ENCODE peak calls at places on chromosomes 4 and X, in nine cellular contexts. E is right atrium auricular region; H is kidney; D is mammary epithelial cell; S is stomach; T is psoas muscle; Q is CD8-positive, alpha-beta T cell; F is spleen; W is DND-41. U is an unnamed sample.

GRCh38 chr4:106305435-106306055 is 10.5 kb downstream of the TBCK start:
- DNase-seq in E (no peak), H (no peak), D (no peak), S (no peak), T (no peak), Q (no peak), F (no peak), W (no peak), U (no peak)

GRCh38 chr4:40594261-40595178 is 35.1 kb downstream of the RBM47 start:
- DNase-seq in E (no peak), H (no peak), D (peak; percentile 45), S (no peak), T (no peak), Q (no peak), F (no peak), W (no peak), U (no peak)

GRCh38 chr4:4950891-4951290 is 68.4 kb downstream of the CYTL1 start:
- DNase-seq in E (no peak), H (no peak), D (no peak), S (no peak), T (no peak), Q (no peak), F (no peak), W (no peak), U (no peak)

GRCh38 chr4:124288706-124289486 is 423.6 kb downstream of the ANKRD50 start:
- DNase-seq in E (no peak), H (no peak), D (no peak), S (no peak), T (no peak), Q (no peak), F (no peak), W (no peak), U (no peak)

GRCh38 chrX:100413231-100413630 is 3.2 kb upstream of the PCDH19 start:
- DNase-seq in E (peak; percentile 62), H (no peak), D (peak; percentile 43), S (peak; percentile 44), T (peak; percentile 24), Q (no peak), F (no peak), W (peak; percentile 32), U (peak; percentile 26)

GRCh38 chr4:183721207-183722081 is 62.4 kb downstream of the TRAPPC11 start:
- DNase-seq in E (no peak), H (peak; percentile 85), D (no peak), S (peak; percentile 79), T (peak; percentile 66), Q (peak; percentile 48), F (peak; percentile 87), W (no peak), U (peak; percentile 60)

GRCh38 chrX:134813697-134814096 is 155.4 kb upstream of the PLAC1 start:
- DNase-seq in E (no peak), H (no peak), D (no peak), S (no peak), T (no peak), Q (no peak), F (no peak), W (no peak), U (no peak)

GRCh38 chr4:156328882-156329281 is 375.2 kb upstream of the CTSO start:
- DNase-seq in E (no peak), H (no peak), D (no peak), S (no peak), T (no peak), Q (no peak), F (no peak), W (no peak), U (no peak)

GRCh38 chr4:125317526-125317880 is 2.7 kb downstream of the FAT4 start:
- DNase-seq in E (peak; percentile 76), H (peak; percentile 81), D (peak; percentile 30), S (no peak), T (peak; percentile 50), Q (no peak), F (peak; percentile 76), W (no peak), U (peak; percentile 22)
- H3K27ac ChIP-seq in E (peak overlapping the region; percentile 91), H (no peak overlapping the region), D (no peak overlapping the region), S (peak overlapping the region; percentile 85), T (peak overlapping the region; percentile 3), Q (no peak overlapping the region), F (peak overlapping the region; percentile 83), W (no peak overlapping the region), U (peak overlapping the region; percentile 95)

DNA sequence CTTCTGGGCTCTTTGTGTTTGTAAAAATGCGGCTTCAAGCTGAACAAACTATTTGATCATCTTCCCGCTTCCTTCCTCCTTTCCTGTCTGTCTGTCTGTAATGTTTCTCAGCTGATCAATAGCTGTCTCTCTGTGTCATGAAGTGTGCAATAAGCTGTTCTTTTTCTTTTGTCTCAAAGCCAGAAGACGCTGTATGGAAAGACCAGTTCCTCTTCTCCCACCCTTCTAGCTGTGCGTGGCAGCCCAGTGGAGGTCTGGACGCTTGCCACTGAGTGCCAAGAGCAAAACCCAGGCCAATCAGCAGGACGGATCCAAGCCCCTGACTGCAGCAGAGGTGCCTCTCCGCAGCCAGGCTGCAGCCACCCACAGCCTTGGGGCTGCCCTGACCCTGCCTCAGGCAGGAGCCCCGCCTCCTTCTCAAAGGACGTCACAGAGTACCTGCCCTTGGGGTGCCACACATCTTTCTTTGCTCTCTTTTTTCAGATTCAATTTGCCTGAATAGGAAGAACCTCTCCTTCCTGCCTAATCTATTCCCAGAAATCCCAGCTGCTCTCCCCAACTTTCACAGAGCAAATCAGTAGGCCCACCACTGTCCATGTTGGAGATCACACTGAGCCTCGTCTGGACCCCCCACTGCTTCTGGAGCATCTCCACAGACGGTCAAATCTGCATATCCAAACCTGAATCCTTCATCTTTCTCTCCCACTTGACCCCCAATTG is 59.1 kb downstream of the MAML3 start:
- DNase-seq in E (peak; percentile 72), H (peak; percentile 87), D (peak; percentile 13), S (peak; percentile 75), T (peak; percentile 61), Q (peak; percentile 47), F (peak; percentile 91), W (no peak), U (peak; percentile 66)
- H3K4me1 ChIP-seq in E (no peaks in the 10 kb centered on the region), H (peaks cover 20% of the 10 kb centered on the region), D (peaks cover 74% of the 10 kb centered on the region), S (peaks cover 74% of the 10 kb centered on the region), T (peaks cover 58% of the 10 kb centered on the region), Q (peaks cover 47% of the 10 kb centered on the region), F (peaks cover 91% of the 10 kb centered on the region), W (peaks cover 74% of the 10 kb centered on the region), U (peaks cover 85% of the 10 kb centered on the region)

GRCh38 chrX:16712825-16713155 is 321 bp upstream of the CTPS2 start:
- DNase-seq in E (no peak), H (no peak), D (no peak), S (no peak), T (no peak), Q (no peak), F (no peak), W (no peak), U (no peak)

GRCh38 chrX:16708016-16708415 is 4.5 kb downstream of the CTPS2 start:
- DNase-seq in E (no peak), H (no peak), D (no peak), S (no peak), T (no peak), Q (no peak), F (no peak), W (no peak), U (no peak)

GRCh38 chrX:16714504-16714903 is 2.0 kb upstream of the CTPS2 start:
- DNase-seq in E (no peak), H (no peak), D (no peak), S (no peak), T (no peak), Q (no peak), F (no peak), W (no peak), U (no peak)

GRCh38 chrX:16711219-16712115 is 1.0 kb downstream of the CTPS2 start:
- DNase-seq in E (no peak), H (no peak), D (no peak), S (no peak), T (peak; percentile 16), Q (no peak), F (no peak), W (peak; percentile 27), U (no peak)

GRCh38 chrX:16712116-16712824 is at the start of gene CTPS2:
- DNase-seq in E (peak; percentile 76), H (peak; percentile 87), D (peak; percentile 62), S (peak; percentile 70), T (peak; percentile 65), Q (peak; percentile 42), F (peak; percentile 88), W (peak; percentile 59), U (peak; percentile 40)
- H3K27ac ChIP-seq in E (peak within 1 kb of the TSS; percentile 77), H (peak within 1 kb of the TSS; percentile 51), D (peak within 1 kb of the TSS; percentile 37), S (peak within 1 kb of the TSS; percentile 90), T (peak within 1 kb of the TSS; percentile 80), Q (peak within 1 kb of the TSS; percentile 40), F (peak within 1 kb of the TSS; percentile 78), W (peak within 1 kb of the TSS; percentile 83), U (peak within 1 kb of the TSS; percentile 86)

DNA sequence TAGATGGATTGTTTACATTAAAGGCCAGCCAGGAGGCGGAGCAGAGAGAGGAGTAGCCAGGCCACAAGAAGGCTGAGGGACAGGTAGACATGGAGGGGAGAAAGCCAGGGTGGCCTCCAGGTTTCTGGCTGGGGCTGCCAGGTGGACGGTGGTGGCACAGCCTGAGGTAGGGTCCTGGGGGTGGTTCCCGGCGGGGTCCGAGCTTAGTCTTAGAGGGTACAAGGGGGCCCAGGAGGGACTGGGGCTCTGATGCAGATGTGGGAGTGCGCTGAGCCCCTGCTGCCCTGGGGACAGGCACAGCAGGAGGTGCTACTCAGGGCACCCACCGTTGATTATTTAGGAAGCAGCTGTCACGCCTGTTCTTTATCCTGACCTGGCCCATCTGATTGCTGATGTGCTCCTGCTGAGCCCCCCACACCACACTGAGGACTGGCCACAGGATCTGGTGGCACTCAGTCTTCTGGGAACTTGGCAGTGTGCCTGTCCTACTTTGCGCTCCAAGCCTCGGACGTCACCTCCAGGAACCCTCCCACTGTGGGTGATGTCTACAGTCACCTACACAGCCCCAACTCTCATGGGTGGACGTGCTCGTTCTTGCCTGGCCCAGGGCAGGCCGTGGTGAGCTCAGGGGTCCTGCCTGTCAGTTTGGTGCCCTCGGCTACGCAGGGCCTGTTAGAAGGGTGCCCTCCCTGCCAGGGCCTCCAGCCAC is 11.9 kb downstream of the WFS1 start:
- DNase-seq in E (peak; percentile 71), H (peak; percentile 65), D (no peak), S (no peak), T (no peak), Q (no peak), F (no peak), W (no peak), U (peak; percentile 68)
- H3K4me1 ChIP-seq in E (no peaks in the 10 kb centered on the region), H (peaks cover 13% of the 10 kb centered on the region), D (peaks cover 10% of the 10 kb centered on the region), S (peaks cover 51% of the 10 kb centered on the region), T (no peaks in the 10 kb centered on the region), Q (peaks cover 13% of the 10 kb centered on the region), F (peaks cover 76% of the 10 kb centered on the region), W (no peaks in the 10 kb centered on the region), U (peaks cover 54% of the 10 kb centered on the region)

GRCh38 chr4:2834001-2834921 is 9.4 kb upstream of the ADD1 start:
- DNase-seq in E (no peak), H (peak; percentile 51), D (no peak), S (peak; percentile 21), T (no peak), Q (peak; percentile 11), F (no peak), W (no peak), U (no peak)

GRCh38 chr4:2837904-2838496 is 5.6 kb upstream of the ADD1 start:
- DNase-seq in E (peak; percentile 78), H (peak; percentile 84), D (no peak), S (peak; percentile 37), T (no peak), Q (peak; percentile 80), F (peak; percentile 94), W (peak; percentile 81), U (peak; percentile 27)

GRCh38 chr4:2837110-2837903 is 6.3 kb upstream of the ADD1 start:
- DNase-seq in E (no peak), H (peak; percentile 72), D (no peak), S (peak; percentile 22), T (no peak), Q (no peak), F (no peak), W (no peak), U (peak; percentile 15)

GRCh38 chr4:2836391-2836859 is 7.2 kb upstream of the ADD1 start:
- DNase-seq in E (no peak), H (peak; percentile 57), D (no peak), S (peak; percentile 19), T (no peak), Q (no peak), F (no peak), W (no peak), U (no peak)

GRCh38 chr4:2835978-2836377 is 7.7 kb upstream of the ADD1 start:
- DNase-seq in E (no peak), H (peak; percentile 65), D (no peak), S (peak; percentile 19), T (no peak), Q (no peak), F (peak; percentile 82), W (no peak), U (no peak)
- H3K27ac ChIP-seq in E (no peak overlapping the region), H (no peak overlapping the region), D (no peak overlapping the region), S (peak overlapping the region; percentile 79), T (no peak overlapping the region), Q (peak overlapping the region; percentile 40), F (peak overlapping the region; percentile 87), W (no peak overlapping the region), U (no peak overlapping the region)

U was measured in heart right ventricle.